ENCODE peak calls at places on chromosomes 13 and 19, in eight cellular contexts. Q is stomach, L is heart right ventricle, B is thoracic aorta, V is GM23338, P is thyroid gland, Y is suprapubic skin, T is lower lobe of right lung. U is an unnamed sample. For H3K27me3 and H3K4me1, the result is how much of the 10 kb centered on the place peaks cover.

GRCh38 chr19:38817081-38817480 is 4.3 kb upstream of the LGALS4 start:
- DNase-seq in Y (no peak), P (no peak), T (no peak), B (no peak), V (no peak), Q (no peak), L (no peak), U (no peak)

GRCh38 chr19:2475018-2475701 is 767 bp upstream of the GADD45B start:
- DNase-seq in L (peak), V (peak), T (peak), B (peak), Q (peak), P (peak), Y (peak), U (peak)

GRCh38 chr13:30862707-30863106 is 43.4 kb upstream of the MEDAG start:
- DNase-seq in V (peak), T (peak), L (peak), Y (no peak), B (peak), P (peak), Q (no peak), U (peak)

GRCh38 chr19:19379527-19379926 is 25.9 kb upstream of the GATAD2A start:
- DNase-seq in Y (no peak), L (no peak), Q (no peak), V (no peak), T (no peak), P (peak), B (no peak), U (no peak)

GRCh38 chr13:73754727-73755292 is 379.4 kb downstream of the KLF12 start:
- DNase-seq in Q (no peak), Y (no peak), B (no peak), L (no peak), P (no peak), V (peak), T (no peak), U (peak)

GRCh38 chr19:16380943-16381755 is 56.5 kb downstream of the KLF2 start:
- DNase-seq in L (no peak), B (no peak), T (peak), V (no peak), P (no peak), Q (no peak), Y (no peak), U (no peak)

GRCh38 chr19:11164879-11165406 is 9.4 kb upstream of the SPC24 start:
- DNase-seq in L (peak), Y (peak), T (peak), Q (peak), V (no peak), B (no peak), P (peak), U (peak)

GRCh38 chr19:55563261-55563690 is 17.4 kb downstream of the ZNF579 start:
- DNase-seq in L (peak), T (no peak), B (no peak), Y (no peak), Q (peak), V (no peak), P (no peak), U (no peak)

GRCh38 chr13:73767191-73767741 is 366.9 kb downstream of the KLF12 start:
- DNase-seq in P (no peak), L (no peak), Q (no peak), Y (no peak), T (no peak), V (peak), B (no peak), U (no peak)

GRCh38 chr13:97849305-97849704 is 104.2 kb upstream of the IPO5 start:
- DNase-seq in Y (no peak), B (no peak), P (no peak), L (no peak), Q (no peak), V (peak), T (no peak), U (no peak)

GRCh38 chr19:4316940-4317339 is 12.5 kb downstream of the FSD1 start:
- DNase-seq in B (no peak), Y (no peak), P (no peak), Q (no peak), V (no peak), T (no peak), L (no peak), U (no peak)

GRCh38 chr19:14048439-14049153 is 13.3 kb downstream of the PALM3 start:
- DNase-seq in V (peak), T (peak), P (peak), L (peak), Q (peak), Y (no peak), B (no peak), U (no peak)

GRCh38 chr13:101451641-101452040 is 834 bp upstream of the ITGBL1 start:
- DNase-seq in Q (no peak), T (no peak), B (no peak), V (no peak), L (no peak), Y (no peak), P (no peak), U (no peak)

GRCh38 chr13:26619321-26619720 is 61.8 kb downstream of the WASF3 start:
- DNase-seq in B (no peak), P (no peak), Q (no peak), V (no peak), Y (no peak), T (no peak), L (no peak), U (no peak)

GRCh38 chr19:39265321-39265916 is 2.8 kb upstream of the IFNL2 start:
- DNase-seq in Q (no peak), L (no peak), P (no peak), V (peak), T (no peak), Y (peak), B (no peak), U (no peak)

GRCh38 chr19:28971011-28971410 is 241.9 kb downstream of the UQCRFS1 start:
- DNase-seq in Q (no peak), T (no peak), P (no peak), V (no peak), Y (no peak), L (no peak), B (no peak), U (no peak)

GRCh38 chr13:36432106-36432544 is at the start of gene CCNA1:
- DNase-seq in P (peak), Q (peak), T (peak), V (peak), L (peak), Y (peak), B (no peak), U (no peak)

GRCh38 chr19:7899751-7900352 is 3.8 kb upstream of the MAP2K7 start:
- DNase-seq in B (no peak), Q (no peak), T (no peak), L (no peak), Y (peak), V (no peak), P (no peak), U (no peak)

GRCh38 chr13:112053167-112053743 is 13.7 kb upstream of the SOX1 start:
- DNase-seq in P (no peak), T (no peak), V (peak), Q (no peak), B (no peak), L (no peak), Y (no peak), U (no peak)
- H3K27me3 ChIP-seq in P (under half), T (half or more), V (half or more), Q (half or more), B (under half), L (half or more), Y (half or more), U (half or more)

DNA sequence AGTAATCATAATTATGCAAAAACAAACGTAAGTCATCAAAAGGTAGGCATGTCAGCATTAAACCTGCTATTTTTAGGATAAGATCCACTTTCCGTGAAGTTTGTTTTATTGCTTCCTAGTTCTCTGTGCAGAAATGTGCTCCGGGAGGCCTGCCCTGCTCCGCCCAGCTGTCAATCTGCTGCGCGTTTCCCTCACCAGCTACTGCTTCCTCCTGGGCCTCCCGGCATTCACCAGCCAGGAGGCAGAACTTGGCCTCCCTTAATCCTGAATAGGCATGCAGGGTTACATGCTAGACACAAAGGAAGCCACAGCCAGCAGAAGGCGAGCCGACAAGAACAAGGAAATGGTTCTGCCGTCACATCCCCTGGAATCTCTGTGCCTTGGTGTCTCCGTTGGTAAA is 386.2 kb downstream of the IRS2 start:
- DNase-seq in Y (no peak), Q (peak), L (no peak), P (no peak), T (peak), V (no peak), B (no peak), U (no peak)
- H3K4me1 ChIP-seq in Y (under half), Q (under half), L (under half), P (under half), T (under half), V (under half), B (under half), U (under half)

GRCh38 chr19:33397536-33398360 is 24.2 kb downstream of the CEBPG start:
- DNase-seq in P (no peak), L (no peak), V (no peak), T (peak), Y (peak), Q (no peak), B (no peak), U (no peak)
- TF ChIP-seq CTCF in P (no peak), L (peak), V (peak), T (no peak), Y (no peak), Q (no peak), B (no peak), U (no peak)

DNA sequence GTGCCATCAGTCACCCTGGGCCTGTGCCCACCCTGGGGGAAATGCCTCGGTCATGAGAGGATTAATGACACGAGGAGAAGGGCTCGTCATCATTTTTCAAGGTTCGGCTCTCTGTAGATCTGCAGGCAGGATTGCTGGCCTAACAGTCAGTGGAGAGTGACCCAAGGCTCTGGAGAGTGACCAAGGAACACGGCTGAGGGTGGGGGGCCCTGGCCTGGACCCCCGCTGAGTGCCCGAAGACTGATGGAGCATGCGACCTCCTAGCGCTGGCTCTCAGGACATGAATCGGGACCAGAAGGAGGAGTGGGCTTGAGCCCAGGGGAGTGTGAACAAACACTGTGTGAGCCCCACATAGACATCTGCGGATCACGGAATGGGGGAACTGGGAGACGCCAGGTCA is 15.1 kb upstream of the KCTD15 start:
- DNase-seq in Q (no peak), B (no peak), L (no peak), T (no peak), Y (no peak), V (no peak), P (no peak), U (no peak)
- H3K27me3 ChIP-seq in Q (under half), B (under half), L (half or more), T (under half), Y (under half), V (under half), P (under half), U (under half)

DNA sequence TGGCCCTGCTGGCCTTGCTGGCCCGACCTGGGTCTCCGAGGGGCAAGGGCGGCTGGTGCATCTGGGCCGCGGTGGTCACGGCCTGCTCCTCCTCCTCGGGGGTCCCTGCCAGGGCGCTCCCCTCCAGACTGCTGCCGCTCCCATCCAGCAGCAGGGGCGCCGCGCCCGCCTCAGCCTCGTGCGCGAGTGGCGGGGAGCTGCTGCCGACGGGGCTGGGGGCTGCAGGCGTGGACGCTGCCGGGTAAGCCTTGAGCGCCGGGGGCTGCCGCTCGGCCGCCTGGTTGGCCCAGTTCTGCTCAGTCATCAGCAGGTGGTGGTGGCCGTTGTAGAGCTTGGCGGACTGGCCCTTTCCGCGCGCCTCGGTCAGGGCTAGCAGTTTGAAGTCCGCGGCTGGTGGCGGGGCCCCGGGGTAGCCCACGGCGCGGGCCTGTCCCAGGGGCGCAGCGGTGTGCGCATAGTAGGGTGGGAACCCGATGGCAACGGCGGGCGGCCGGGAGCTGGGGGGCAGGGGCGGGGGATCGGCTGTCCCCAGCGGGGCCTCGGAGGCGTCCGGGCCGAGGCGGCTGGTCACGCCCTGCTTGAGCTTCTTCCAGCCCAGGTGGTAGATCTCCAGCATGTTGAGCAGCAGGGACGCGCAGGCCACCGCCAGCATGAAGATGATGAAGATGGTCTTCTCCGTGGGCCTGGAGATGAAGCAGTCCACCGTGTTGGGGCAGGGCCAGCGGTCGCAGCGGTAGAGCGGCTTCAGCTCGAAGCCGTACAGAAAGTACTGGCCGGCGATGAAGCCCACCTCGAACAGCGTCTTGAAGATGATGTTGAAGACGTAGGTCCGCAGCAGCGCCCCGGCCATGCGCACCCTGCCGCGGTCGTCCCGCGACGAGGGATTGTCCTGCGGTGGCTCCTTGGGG is 18.6 kb downstream of the GJA3 start:
- DNase-seq in Q (no peak), P (no peak), L (no peak), V (peak), T (no peak), B (no peak), Y (no peak), U (no peak)
- H3K4me1 ChIP-seq in Q (under half), P (under half), L (under half), V (under half), T (under half), B (under half), Y (under half), U (under half)

GRCh38 chr19:42216653-42217521 is 590 bp downstream of the DEDD2 start:
- DNase-seq in V (peak), P (peak), T (peak), L (peak), Y (peak), B (no peak), Q (peak), U (no peak)
- TF ChIP-seq CTCF in V (no peak), P (no peak), T (no peak), L (no peak), Y (no peak), B (no peak), Q (no peak), U (no peak)

GRCh38 chr19:56947206-56947605 is 106.7 kb upstream of the PEG3 start:
- DNase-seq in Q (no peak), L (no peak), T (no peak), P (no peak), B (no peak), V (no peak), Y (no peak), U (no peak)
- H3K27me3 ChIP-seq in Q (under half), L (under half), T (under half), P (under half), B (under half), V (under half), Y (under half), U (under half)